ENCODE peak calls at places on chromosomes 11 and 22, in six cellular contexts. W, H, F, I, R and Z are unnamed samples.

GRCh38 chr11:15327786-15328231 is 213.1 kb downstream of the INSC start:
- DNase-seq in W (no peak), H (no peak), F (peak; percentile 50), I (peak; percentile 69), R (peak; percentile 34), Z (peak; percentile 5)

GRCh38 chr22:33680632-33681031 is 239.6 kb downstream of the LARGE1 start:
- DNase-seq in W (no peak), H (no peak), F (no peak), I (no peak), R (no peak), Z (no peak)

GRCh38 chr11:70547821-70548670 is 149.7 kb downstream of the CTTN start:
- DNase-seq in W (no peak), H (no peak), F (no peak), I (no peak), R (no peak), Z (no peak)

GRCh38 chr11:118342503-118343161 is at the start of gene CD3D:
- DNase-seq in W (no peak), H (no peak), F (no peak), I (no peak), R (no peak), Z (no peak)

GRCh38 chr11:58227956-58228615 is 632 bp downstream of the OR10Q1 start:
- DNase-seq in W (no peak), H (no peak), F (no peak), I (no peak), R (no peak), Z (no peak)

GRCh38 chr11:119041821-119042514 is 11.3 kb upstream of the SLC37A4 start:
- DNase-seq in W (no peak), H (no peak), F (no peak), I (no peak), R (no peak), Z (no peak)

GRCh38 chr11:9575531-9576240 is 2.2 kb downstream of the WEE1 start:
- DNase-seq in W (no peak), H (no peak), F (no peak), I (no peak), R (no peak), Z (no peak)

GRCh38 chr11:67114275-67114896 is 4.7 kb upstream of the KDM2A start:
- DNase-seq in W (no peak), H (no peak), F (no peak), I (no peak), R (no peak), Z (no peak)

GRCh38 chr11:114441921-114442320 is 2.7 kb downstream of the REXO2 start:
- DNase-seq in W (no peak), H (no peak), F (no peak), I (no peak), R (no peak), Z (no peak)

GRCh38 chr22:46464296-46464695 is 73.1 kb downstream of the CELSR1 start:
- DNase-seq in W (no peak), H (no peak), F (no peak), I (no peak), R (no peak), Z (no peak)

GRCh38 chr11:126992065-126992803 is 8.3 kb downstream of the KIRREL3 start:
- DNase-seq in W (no peak), H (no peak), F (no peak), I (no peak), R (peak; percentile 89), Z (no peak)

GRCh38 chr11:13008625-13009475 is at the start of gene RASSF10:
- DNase-seq in W (no peak), H (peak; percentile 22), F (peak; percentile 85), I (no peak), R (peak; percentile 15), Z (no peak)

GRCh38 chr11:74354036-74354435 is 42.6 kb upstream of the P4HA3 start:
- DNase-seq in W (no peak), H (no peak), F (no peak), I (no peak), R (no peak), Z (no peak)

GRCh38 chr11:4531666-4532065 is 13.3 kb upstream of the OR52M1 start:
- DNase-seq in W (no peak), H (no peak), F (no peak), I (no peak), R (no peak), Z (no peak)

GRCh38 chr11:113401718-113402117 is 14.1 kb downstream of the ANKK1 start:
- DNase-seq in W (no peak), H (no peak), F (peak; percentile 70), I (no peak), R (no peak), Z (no peak)

GRCh38 chr11:103450241-103450640 is 341.0 kb downstream of the DYNC2H1 start:
- DNase-seq in W (no peak), H (no peak), F (no peak), I (no peak), R (no peak), Z (no peak)

GRCh38 chr11:43367382-43368178 is 8.9 kb downstream of the TTC17 start:
- DNase-seq in W (no peak), H (peak; percentile 16), F (no peak), I (no peak), R (no peak), Z (no peak)

GRCh38 chr11:73404048-73404447 is 27.8 kb downstream of the RELT start:
- DNase-seq in W (no peak), H (no peak), F (peak; percentile 49), I (peak; percentile 82), R (no peak), Z (no peak)

GRCh38 chr11:41301023-41301422 is 158.4 kb downstream of the LRRC4C start:
- DNase-seq in W (no peak), H (no peak), F (no peak), I (no peak), R (peak; percentile 57), Z (no peak)